ENCODE peak calls at places on chromosomes 2 and 18, in eight cellular contexts. Z, T, N, E, C, F, P and M are unnamed samples.

GRCh38 chr2:60532421-60532820 is 21.0 kb downstream of the BCL11A start:
- DNase-seq in Z (no peak), T (no peak), N (no peak), E (no peak), C (no peak), F (no peak), P (no peak), M (no peak)

GRCh38 chr2:81545626-81546025 is 1241.1 kb upstream of the LRRTM1 start:
- DNase-seq in Z (no peak), T (no peak), N (no peak), E (no peak), C (no peak), F (no peak), P (no peak), M (no peak)

GRCh38 chr18:62249478-62250097 is 62.5 kb downstream of the RELCH start:
- DNase-seq in Z (peak; percentile 6), T (peak; percentile 74), N (peak; percentile 11), E (peak; percentile 88), C (peak; percentile 57), F (peak; percentile 68), P (peak; percentile 80), M (peak; percentile 84)

GRCh38 chr2:197141669-197142068 is 168.9 kb downstream of the ANKRD44 start:
- DNase-seq in Z (no peak), T (no peak), N (no peak), E (no peak), C (no peak), F (no peak), P (no peak), M (no peak)

GRCh38 chr2:26640781-26641564 is at the start of gene CIB4:
- DNase-seq in Z (no peak), T (no peak), N (no peak), E (peak; percentile 64), C (no peak), F (peak; percentile 79), P (no peak), M (no peak)

GRCh38 chr2:207108440-207108839 is 57.3 kb downstream of the KLF7 start:
- DNase-seq in Z (no peak), T (no peak), N (no peak), E (no peak), C (no peak), F (no peak), P (no peak), M (no peak)

GRCh38 chr2:215876937-215877238 is 136.5 kb downstream of the MREG start:
- DNase-seq in Z (no peak), T (no peak), N (no peak), E (no peak), C (no peak), F (no peak), P (no peak), M (no peak)

GRCh38 chr2:217930783-217931563 is 71.8 kb downstream of the TNS1 start:
- DNase-seq in Z (no peak), T (no peak), N (no peak), E (no peak), C (no peak), F (no peak), P (no peak), M (no peak)

GRCh38 chr18:21267370-21267769 is 25.3 kb downstream of the GREB1L start:
- DNase-seq in Z (no peak), T (no peak), N (no peak), E (no peak), C (no peak), F (no peak), P (no peak), M (peak; percentile 35)

GRCh38 chr2:101983928-101984327 is 7.8 kb upstream of the IL1R2 start:
- DNase-seq in Z (no peak), T (no peak), N (no peak), E (no peak), C (no peak), F (peak; percentile 39), P (no peak), M (no peak)

GRCh38 chr2:121965666-121966065 is 210.2 kb downstream of the TSN start:
- DNase-seq in Z (no peak), T (no peak), N (no peak), E (no peak), C (no peak), F (no peak), P (no peak), M (no peak)

GRCh38 chr2:234635284-234635683 is 138.4 kb upstream of the ARL4C start:
- DNase-seq in Z (no peak), T (no peak), N (no peak), E (no peak), C (no peak), F (peak; percentile 40), P (no peak), M (no peak)